ENCODE peak calls at places on chromosomes 3 and 15, in five cellular contexts. One of them, this sample, is unnamed.
A peak's percentile ranks its signal among the peaks of the same experiment; 100 is the strongest.

GRCh38 chr3:132805071-132805470 is 82.9 kb upstream of the NPHP3 start:
- DNase-seq in glutamatergic neuron: no peak
- DNase-seq in NCI-H1092 treated with DMSO at 0.1 percent for 48 hours: no peak
- DNase-seq in NAMALWA: no peak
- DNase-seq in HuH-7: no peak
- DNase-seq in this sample: no peak

GRCh38 chr3:34011171-34012101 is 213.0 kb downstream of the PDCD6IP start:
- DNase-seq in glutamatergic neuron: no peak
- DNase-seq in NCI-H1092 treated with DMSO at 0.1 percent for 48 hours: no peak
- DNase-seq in NAMALWA: peak; percentile 37
- DNase-seq in HuH-7: peak; percentile 29
- DNase-seq in this sample: peak; percentile 22

GRCh38 chr3:110400315-110400714 is 671.3 kb upstream of the NECTIN3 start:
- DNase-seq in glutamatergic neuron: no peak
- DNase-seq in NCI-H1092 treated with DMSO at 0.1 percent for 48 hours: no peak
- DNase-seq in NAMALWA: no peak
- DNase-seq in HuH-7: no peak
- DNase-seq in this sample: no peak

GRCh38 chr3:158430448-158430847 is 140.5 kb upstream of the MLF1 start:
- DNase-seq in glutamatergic neuron: no peak
- DNase-seq in NCI-H1092 treated with DMSO at 0.1 percent for 48 hours: no peak
- DNase-seq in NAMALWA: no peak
- DNase-seq in HuH-7: no peak
- DNase-seq in this sample: no peak

GRCh38 chr3:127413318-127413673 is 125.5 kb upstream of the PRR20G start:
- DNase-seq in glutamatergic neuron: no peak
- DNase-seq in NCI-H1092 treated with DMSO at 0.1 percent for 48 hours: no peak
- DNase-seq in NAMALWA: no peak
- DNase-seq in HuH-7: no peak
- DNase-seq in this sample: no peak

GRCh38 chr3:171269557-171269956 is 190.6 kb downstream of the TNIK start:
- DNase-seq in glutamatergic neuron: no peak
- DNase-seq in NCI-H1092 treated with DMSO at 0.1 percent for 48 hours: no peak
- DNase-seq in NAMALWA: no peak
- DNase-seq in HuH-7: no peak
- DNase-seq in this sample: no peak

GRCh38 chr15:33104276-33104675 is 90.2 kb downstream of the FMN1 start:
- DNase-seq in glutamatergic neuron: no peak
- DNase-seq in NCI-H1092 treated with DMSO at 0.1 percent for 48 hours: no peak
- DNase-seq in NAMALWA: no peak
- DNase-seq in HuH-7: no peak
- DNase-seq in this sample: no peak

GRCh38 chr3:128330301-128330845 is 136.3 kb downstream of the DNAJB8 start:
- DNase-seq in glutamatergic neuron: no peak
- DNase-seq in NCI-H1092 treated with DMSO at 0.1 percent for 48 hours: no peak
- DNase-seq in NAMALWA: no peak
- DNase-seq in HuH-7: no peak
- DNase-seq in this sample: no peak

GRCh38 chr3:159854500-159855124 is 134.0 kb upstream of the IL12A start:
- DNase-seq in glutamatergic neuron: no peak
- DNase-seq in NCI-H1092 treated with DMSO at 0.1 percent for 48 hours: no peak
- DNase-seq in NAMALWA: no peak
- DNase-seq in HuH-7: no peak
- DNase-seq in this sample: no peak

GRCh38 chr15:23596736-23597135 is 31.3 kb downstream of the MKRN3 start:
- DNase-seq in glutamatergic neuron: no peak
- DNase-seq in NCI-H1092 treated with DMSO at 0.1 percent for 48 hours: no peak
- DNase-seq in NAMALWA: no peak
- DNase-seq in HuH-7: no peak
- DNase-seq in this sample: no peak

GRCh38 chr15:68679961-68680371 is 101.2 kb downstream of the CORO2B start:
- DNase-seq in glutamatergic neuron: no peak
- DNase-seq in NCI-H1092 treated with DMSO at 0.1 percent for 48 hours: no peak
- DNase-seq in NAMALWA: no peak
- DNase-seq in HuH-7: no peak
- DNase-seq in this sample: no peak

GRCh38 chr3:3110749-3111361 is 681 bp upstream of the IL5RA start:
- DNase-seq in glutamatergic neuron: no peak
- DNase-seq in NCI-H1092 treated with DMSO at 0.1 percent for 48 hours: no peak
- DNase-seq in NAMALWA: no peak
- DNase-seq in HuH-7: no peak
- DNase-seq in this sample: no peak

This sample was measured in T47D.